ENCODE peak calls at places on chromosome X, in six cellular contexts. K, Z, X, V, F and R are unnamed samples.
A peak's percentile ranks its signal among the peaks of the same experiment; 100 is the strongest.

GRCh38 chrX:120419465-120419864 is 49.6 kb downstream of the LAMP2 start:
- DNase-seq in K (no peak), Z (no peak), X (no peak), V (no peak), F (no peak), R (no peak)

GRCh38 chrX:103919336-103919682 is 43.1 kb upstream of the TMSB15B start:
- DNase-seq in K (peak; percentile 51), Z (no peak), X (peak; percentile 8), V (peak; percentile 22), F (peak; percentile 43), R (peak; percentile 67)

GRCh38 chrX:111511477-111511876 is at the start of gene SERTM2:
- DNase-seq in K (peak; percentile 4), Z (no peak), X (no peak), V (peak; percentile 9), F (peak; percentile 28), R (peak; percentile 79)

GRCh38 chrX:133638285-133638684 is 223.0 kb upstream of the GPC4 start:
- DNase-seq in K (no peak), Z (no peak), X (no peak), V (no peak), F (no peak), R (peak; percentile 10)

GRCh38 chrX:21741869-21742701 is 15.8 kb downstream of the SMPX start:
- DNase-seq in K (no peak), Z (no peak), X (peak; percentile 56), V (no peak), F (no peak), R (no peak)

GRCh38 chrX:66203114-66203513 is 39.1 kb downstream of the HEPH start:
- DNase-seq in K (no peak), Z (no peak), X (no peak), V (no peak), F (no peak), R (no peak)

GRCh38 chrX:154096140-154097002 is 1.1 kb downstream of the MECP2 start:
- DNase-seq in K (peak; percentile 43), Z (no peak), X (no peak), V (no peak), F (no peak), R (no peak)

GRCh38 chrX:13803116-13803515 is 13.8 kb downstream of the GPM6B start:
- DNase-seq in K (no peak), Z (no peak), X (no peak), V (peak; percentile 26), F (no peak), R (no peak)

GRCh38 chrX:152946681-152947080 is 47.2 kb downstream of the PNMA5 start:
- DNase-seq in K (no peak), Z (no peak), X (no peak), V (no peak), F (no peak), R (no peak)

GRCh38 chrX:134868766-134869495 is 121.9 kb upstream of the SMIM10 start:
- DNase-seq in K (peak; percentile 96), Z (no peak), X (peak; percentile 77), V (no peak), F (peak; percentile 83), R (no peak)

GRCh38 chrX:118675966-118676349 is 51.4 kb upstream of the IL13RA1 start:
- DNase-seq in K (no peak), Z (no peak), X (no peak), V (no peak), F (no peak), R (no peak)

GRCh38 chrX:85590638-85591037 is 211.2 kb upstream of the POF1B start:
- DNase-seq in K (no peak), Z (no peak), X (no peak), V (peak; percentile 11), F (no peak), R (no peak)

GRCh38 chrX:20237864-20238263 is 28.8 kb downstream of the RPS6KA3 start:
- DNase-seq in K (peak; percentile 41), Z (no peak), X (no peak), V (no peak), F (no peak), R (no peak)

GRCh38 chrX:96982159-96982558 is 98.5 kb downstream of the RPA4 start:
- DNase-seq in K (no peak), Z (no peak), X (no peak), V (no peak), F (no peak), R (no peak)

GRCh38 chrX:136200466-136200865 is 50.7 kb downstream of the MAP7D3 start:
- DNase-seq in K (peak; percentile 58), Z (no peak), X (no peak), V (peak; percentile 38), F (no peak), R (peak; percentile 5)

GRCh38 chrX:68504237-68504636 is 5.4 kb downstream of the YIPF6 start:
- DNase-seq in K (peak; percentile 93), Z (no peak), X (peak; percentile 73), V (no peak), F (peak; percentile 66), R (no peak)

GRCh38 chrX:44742480-44743155 is 101.2 kb upstream of the DUSP21 start:
- DNase-seq in K (no peak), Z (no peak), X (no peak), V (no peak), F (no peak), R (no peak)

GRCh38 chrX:15142084-15142715 is 127.7 kb downstream of the ASB9 start:
- DNase-seq in K (no peak), Z (no peak), X (no peak), V (no peak), F (no peak), R (no peak)

GRCh38 chrX:69510914-69511513 is 6.9 kb downstream of the NALF2 start:
- DNase-seq in K (no peak), Z (no peak), X (no peak), V (no peak), F (no peak), R (no peak)